ENCODE peak calls at places on chromosomes 6 and 20, in nine cellular contexts. K is stimulated activated CD4-positive, alpha-beta T cell treated with anti-CD3 and anti-CD28 coated beads, TNF-alpha, amount 100 ng/mL, for 4 hours; Q is midbrain; F is amygdala; G is IMR-90; C is brain microvascular endothelial cell; I is K562; V is astrocyte of the cerebellum; B is glomerular endothelial cell. O is an unnamed sample.

GRCh38 chr6:31079656-31080261 is 32.6 kb downstream of the C6orf15 start:
- DNase-seq in V (peak), I (peak), B (no peak), C (peak), G (peak), K (peak), Q (peak), F (peak), O (peak)

GRCh38 chr20:36462440-36463211 is 78.7 kb upstream of the MYL9 start:
- DNase-seq in G (peak), C (peak), I (no peak), B (no peak), Q (no peak), V (no peak), F (peak), K (no peak), O (no peak)

GRCh38 chr6:32529697-32530429 is at the start of gene HLA-DRB5:
- DNase-seq in K (no peak), V (no peak), C (no peak), I (no peak), F (no peak), Q (no peak), B (no peak), G (no peak), O (no peak)

GRCh38 chr6:87828044-87828443 is 126.0 kb upstream of the AKIRIN2 start:
- DNase-seq in K (no peak), Q (no peak), G (no peak), F (no peak), V (no peak), B (no peak), C (no peak), I (no peak), O (no peak)

GRCh38 chr6:129765008-129765407 is 55.0 kb upstream of the ARHGAP18 start:
- DNase-seq in G (no peak), C (no peak), Q (no peak), K (no peak), B (no peak), V (no peak), F (no peak), I (no peak), O (no peak)

GRCh38 chr20:59023616-59024015 is 4.4 kb downstream of the TUBB1 start:
- DNase-seq in I (no peak), V (no peak), F (no peak), Q (no peak), G (no peak), B (no peak), C (no peak), K (no peak), O (no peak)

GRCh38 chr6:12875061-12875460 is 158.5 kb downstream of the PHACTR1 start:
- DNase-seq in F (no peak), I (no peak), G (no peak), V (peak), C (no peak), B (no peak), Q (no peak), K (no peak), O (no peak)

GRCh38 chr6:2721219-2721618 is 29.5 kb downstream of the MYLK4 start:
- DNase-seq in G (no peak), I (peak), K (no peak), F (no peak), V (no peak), B (no peak), C (no peak), Q (no peak), O (no peak)

GRCh38 chr6:79413562-79414002 is 123.6 kb downstream of the LCA5 start:
- DNase-seq in G (peak), K (no peak), Q (no peak), V (peak), I (no peak), F (no peak), C (peak), B (no peak), O (no peak)

GRCh38 chr20:4082406-4083102 is 67.2 kb upstream of the RNF24 start:
- DNase-seq in F (no peak), G (peak), I (peak), K (peak), Q (no peak), C (peak), V (peak), B (no peak), O (peak)

GRCh38 chr20:33753763-33754162 is 22.0 kb downstream of the ZNF341 start:
- DNase-seq in G (peak), F (no peak), K (no peak), V (no peak), Q (no peak), I (no peak), B (no peak), C (peak), O (no peak)

GRCh38 chr6:167849846-167850459 is 23.2 kb downstream of the AFDN start:
- DNase-seq in Q (no peak), I (no peak), F (no peak), V (no peak), G (no peak), C (no peak), K (no peak), B (no peak), O (no peak)

GRCh38 chr20:38307371-38308046 is 3.6 kb downstream of the BPI start:
- DNase-seq in K (no peak), G (peak), I (no peak), C (peak), V (no peak), Q (no peak), B (no peak), F (no peak), O (no peak)

GRCh38 chr20:42441196-42441861 is 748.4 kb downstream of the PTPRT start:
- DNase-seq in K (no peak), B (no peak), C (no peak), Q (no peak), F (no peak), G (no peak), I (no peak), V (no peak), O (no peak)

GRCh38 chr6:117497237-117497636 is 14.8 kb downstream of the DCBLD1 start:
- DNase-seq in Q (no peak), F (no peak), V (no peak), C (no peak), G (no peak), I (no peak), B (no peak), K (no peak), O (no peak)

GRCh38 chr20:34076952-34077351 is 35.1 kb downstream of the EIF2S2 start:
- DNase-seq in G (no peak), B (no peak), K (no peak), I (no peak), V (no peak), Q (no peak), F (no peak), C (no peak), O (no peak)

GRCh38 chr20:36629719-36630340 is 16.2 kb downstream of the SLA2 start:
- DNase-seq in I (no peak), G (no peak), C (peak), F (no peak), B (no peak), K (no peak), Q (no peak), V (no peak), O (no peak)

GRCh38 chr20:59836768-59837167 is 96.7 kb downstream of the SYCP2 start:
- DNase-seq in F (no peak), G (no peak), Q (no peak), C (no peak), I (no peak), K (no peak), V (no peak), B (no peak), O (no peak)

GRCh38 chr6:106109043-106109442 is 22.9 kb downstream of the PRDM1 start:
- DNase-seq in B (no peak), G (no peak), K (no peak), I (no peak), F (no peak), Q (no peak), C (no peak), V (no peak), O (no peak)

GRCh38 chr6:142482973-142483372 is 181.2 kb downstream of the ADGRG6 start:
- DNase-seq in F (no peak), I (no peak), C (no peak), G (peak), Q (no peak), B (no peak), V (no peak), K (no peak), O (no peak)

GRCh38 chr6:166618866-166619761 is 7.9 kb downstream of the RPS6KA2 start:
- DNase-seq in Q (no peak), B (no peak), I (no peak), G (peak), K (no peak), V (peak), F (no peak), C (peak), O (no peak)

GRCh38 chr6:2807342-2808090 is 34.1 kb downstream of the SERPINB1 start:
- DNase-seq in I (no peak), K (no peak), Q (no peak), F (peak), V (no peak), B (no peak), G (peak), C (no peak), O (no peak)

GRCh38 chr6:119481098-119481497 is 131.5 kb upstream of the MAN1A1 start:
- DNase-seq in V (no peak), Q (no peak), F (no peak), B (no peak), G (no peak), I (no peak), K (no peak), C (no peak), O (no peak)

GRCh38 chr20:60087563-60088105 is 129.4 kb downstream of the CDH26 start:
- DNase-seq in V (no peak), B (no peak), I (no peak), C (no peak), F (no peak), Q (no peak), K (no peak), G (no peak), O (no peak)

GRCh38 chr6:169960891-169961611 is 209.6 kb downstream of the ERMARD start:
- DNase-seq in B (no peak), V (no peak), G (no peak), K (no peak), F (no peak), I (no peak), Q (no peak), C (no peak), O (no peak)

GRCh38 chr6:127391019-127391974 is 47.9 kb upstream of the ECHDC1 start:
- DNase-seq in Q (no peak), G (no peak), V (no peak), C (no peak), I (no peak), K (no peak), B (no peak), F (no peak), O (no peak)

GRCh38 chr6:124055986-124056385 is 252.3 kb downstream of the NKAIN2 start:
- DNase-seq in F (no peak), V (no peak), I (no peak), G (no peak), B (no peak), C (no peak), Q (no peak), K (no peak), O (no peak)

GRCh38 chr6:168526841-168527281 is 85.9 kb downstream of the SMOC2 start:
- DNase-seq in G (no peak), V (no peak), K (no peak), C (no peak), Q (no peak), I (no peak), F (no peak), B (no peak), O (no peak)

GRCh38 chr20:23024701-23025100 is 10.4 kb upstream of the SSTR4 start:
- DNase-seq in F (no peak), C (no peak), V (no peak), G (peak), B (no peak), Q (no peak), K (no peak), I (no peak), O (no peak)

GRCh38 chr6:150038202-150038830 is 13.0 kb upstream of the RAET1L start:
- DNase-seq in C (no peak), Q (no peak), F (no peak), V (no peak), I (no peak), K (no peak), B (no peak), G (no peak), O (no peak)

GRCh38 chr20:17699931-17700351 is at the start of gene BANF2:
- DNase-seq in V (no peak), I (no peak), K (no peak), G (no peak), B (no peak), F (no peak), Q (no peak), C (no peak), O (no peak)

GRCh38 chr6:125544819-125545218 is 204.6 kb upstream of the HEY2 start:
- DNase-seq in F (no peak), V (no peak), Q (no peak), K (no peak), B (no peak), G (no peak), C (no peak), I (no peak), O (no peak)

GRCh38 chr20:41370176-41370575 is 3.6 kb upstream of the EMILIN3 start:
- DNase-seq in G (no peak), F (no peak), B (no peak), V (no peak), K (no peak), I (no peak), C (no peak), Q (no peak), O (no peak)

GRCh38 chr6:160221423-160221822 is 37.2 kb downstream of the SLC22A2 start:
- DNase-seq in Q (peak), V (no peak), G (no peak), I (no peak), C (no peak), B (no peak), F (no peak), K (no peak), O (no peak)